ENCODE peak calls at places on chromosomes 12 and 14, in six cellular contexts. O is C1 segment of cervical spinal cord, A is PC-3, J is SK-MEL-5, D is BJ, V is HEK293T. Z is an unnamed sample.
A peak's percentile ranks its signal among the peaks of the same experiment; 100 is the strongest.

GRCh38 chr14:100669468-100669867 is 57.2 kb upstream of the DLK1 start:
- DNase-seq in O (no peak), A (no peak), V (no peak), J (no peak), D (no peak), Z (no peak)

GRCh38 chr12:121087467-121088207 is 45.0 kb upstream of the P2RX7 start:
- DNase-seq in D (no peak), O (no peak), J (no peak), A (no peak), V (no peak), Z (no peak)

GRCh38 chr14:95106966-95107365 is 50.4 kb downstream of the DICER1 start:
- DNase-seq in D (no peak), V (no peak), J (no peak), A (peak; percentile 5), O (no peak), Z (no peak)

GRCh38 chr12:26940820-26941219 is 2.5 kb downstream of the FGFR1OP2 start:
- DNase-seq in A (no peak), V (no peak), J (no peak), D (no peak), O (no peak), Z (peak; percentile 18)

GRCh38 chr14:102909462-102909861 is 13.0 kb upstream of the AMN start:
- DNase-seq in O (no peak), A (no peak), V (no peak), J (no peak), D (no peak), Z (no peak)

GRCh38 chr12:53474819-53475218 is 22.9 kb downstream of the PCBP2 start:
- DNase-seq in D (no peak), O (no peak), J (no peak), V (no peak), A (no peak), Z (no peak)

GRCh38 chr14:39368261-39368959 is 63.8 kb downstream of the FBXO33 start:
- DNase-seq in V (peak; percentile 66), D (no peak), J (peak; percentile 80), A (peak; percentile 78), O (no peak), Z (peak; percentile 56)

GRCh38 chr12:15590180-15590826 is 198.9 kb downstream of the EPS8 start:
- DNase-seq in J (peak; percentile 84), A (peak; percentile 74), V (peak; percentile 76), O (peak; percentile 25), D (no peak), Z (peak; percentile 73)

GRCh38 chr12:42023733-42024494 is 120.8 kb downstream of the GXYLT1 start:
- DNase-seq in O (peak; percentile 47), V (peak; percentile 82), D (no peak), A (peak; percentile 81), J (peak; percentile 76), Z (peak; percentile 88)

GRCh38 chr12:132429932-132430643 is 59.9 kb upstream of the FBRSL1 start:
- DNase-seq in A (peak; percentile 67), J (no peak), V (no peak), O (no peak), D (no peak), Z (peak; percentile 86)

GRCh38 chr12:82554529-82554928 is 132.2 kb upstream of the TMTC2 start:
- DNase-seq in V (no peak), O (no peak), J (no peak), A (no peak), D (no peak), Z (no peak)

GRCh38 chr12:4178424-4179184 is 95.0 kb upstream of the CCND2 start:
- DNase-seq in A (no peak), O (no peak), D (no peak), J (no peak), V (no peak), Z (no peak)

GRCh38 chr12:94994312-94994711 is 9.2 kb downstream of the NDUFA12 start:
- DNase-seq in J (no peak), A (peak; percentile 81), V (no peak), O (no peak), D (peak; percentile 23), Z (no peak)

GRCh38 chr12:120094485-120094884 is 22.1 kb downstream of the RAB35 start:
- DNase-seq in A (no peak), V (no peak), J (no peak), O (no peak), D (no peak), Z (no peak)

GRCh38 chr12:30694971-30695326 is 720 bp downstream of the IPO8 start:
- DNase-seq in J (peak; percentile 48), A (peak; percentile 47), D (no peak), V (peak; percentile 45), O (peak; percentile 44), Z (peak; percentile 26)

GRCh38 chr12:120141336-120141735 is 24.8 kb upstream of the RAB35 start:
- DNase-seq in A (no peak), O (no peak), V (no peak), D (no peak), J (no peak), Z (no peak)

GRCh38 chr12:49636979-49637378 is 13.6 kb downstream of the PRPF40B start:
- DNase-seq in O (peak; percentile 20), J (peak; percentile 80), A (peak; percentile 65), V (peak; percentile 68), D (no peak), Z (peak; percentile 84)

GRCh38 chr12:103928736-103929050 is 1.5 kb upstream of the HSP90B1 start:
- DNase-seq in J (no peak), A (no peak), O (peak; percentile 8), V (no peak), D (no peak), Z (peak; percentile 74)

GRCh38 chr12:5268424-5269210 is 163.3 kb upstream of the NTF3 start:
- DNase-seq in O (no peak), V (no peak), J (no peak), A (no peak), D (no peak), Z (no peak)

GRCh38 chr14:55353686-55354467 is 57.8 kb downstream of the ATG14 start:
- DNase-seq in J (no peak), O (no peak), V (no peak), A (peak; percentile 98), D (no peak), Z (no peak)

GRCh38 chr14:72318648-72319047 is 386.4 kb downstream of the RGS6 start:
- DNase-seq in D (no peak), J (no peak), O (no peak), A (peak; percentile 7), V (no peak), Z (no peak)

GRCh38 chr14:24978862-24979724 is 70.9 kb downstream of the STXBP6 start:
- DNase-seq in O (no peak), A (no peak), J (no peak), D (no peak), V (no peak), Z (no peak)

GRCh38 chr12:125184213-125184952 is 119.1 kb downstream of the AACS start:
- DNase-seq in A (no peak), D (no peak), O (no peak), V (no peak), J (no peak), Z (no peak)

GRCh38 chr12:121366063-121366459 is 13.8 kb upstream of the ANAPC5 start:
- DNase-seq in O (no peak), D (no peak), A (no peak), J (no peak), V (peak; percentile 24), Z (no peak)

GRCh38 chr14:64720190-64720589 is 16.0 kb downstream of the PLEKHG3 start:
- DNase-seq in D (no peak), V (peak; percentile 36), O (peak; percentile 39), J (no peak), A (peak; percentile 98), Z (no peak)

GRCh38 chr14:65042731-65043372 is 56.2 kb downstream of the FNTB start:
- DNase-seq in A (no peak), V (no peak), D (no peak), J (no peak), O (no peak), Z (no peak)

GRCh38 chr14:53462931-53463778 is 310.0 kb upstream of the DDHD1 start:
- DNase-seq in V (no peak), J (no peak), O (no peak), A (peak; percentile 37), D (no peak), Z (no peak)

GRCh38 chr14:50792058-50792477 is 38.9 kb downstream of the NIN start:
- DNase-seq in V (no peak), A (no peak), J (no peak), O (no peak), D (no peak), Z (peak; percentile 71)

GRCh38 chr14:52848626-52849025 is 57.2 kb upstream of the GNPNAT1 start:
- DNase-seq in J (no peak), A (no peak), D (no peak), V (no peak), O (no peak), Z (no peak)